ENCODE peak calls at places on chromosomes 3 and 15, in nine cellular contexts. Q, I, W, Y, D, O, S, Z and B are unnamed samples.

GRCh38 chr15:89299896-89300295 is 34.7 kb downstream of the POLG start:
- DNase-seq in Q (no peak), I (no peak), W (peak; percentile 23), Y (no peak), D (peak; percentile 67), O (no peak), S (peak; percentile 18), Z (peak; percentile 8), B (no peak)

GRCh38 chr3:151301787-151302186 is 14.8 kb downstream of the GPR87 start:
- DNase-seq in Q (no peak), I (no peak), W (peak; percentile 89), Y (no peak), D (peak; percentile 69), O (no peak), S (no peak), Z (no peak), B (no peak)

GRCh38 chr15:83783227-83783626 is 129.3 kb downstream of the ADAMTSL3 start:
- DNase-seq in Q (no peak), I (no peak), W (no peak), Y (no peak), D (no peak), O (no peak), S (no peak), Z (no peak), B (no peak)

GRCh38 chr3:186669378-186670084 is 3.7 kb downstream of the HRG start:
- DNase-seq in Q (no peak), I (no peak), W (peak; percentile 57), Y (no peak), D (no peak), O (no peak), S (peak; percentile 65), Z (no peak), B (peak; percentile 65)

GRCh38 chr15:95162967-95163531 is 931.7 kb downstream of the MCTP2 start:
- DNase-seq in Q (no peak), I (peak; percentile 84), W (peak; percentile 74), Y (peak; percentile 87), D (peak; percentile 8), O (no peak), S (no peak), Z (no peak), B (no peak)

GRCh38 chr3:197490098-197490497 is 65.7 kb downstream of the BDH1 start:
- DNase-seq in Q (peak; percentile 57), I (no peak), W (peak; percentile 80), Y (peak; percentile 49), D (peak; percentile 62), O (no peak), S (no peak), Z (no peak), B (no peak)

GRCh38 chr3:54696313-54696712 is 231.5 kb downstream of the LRTM1 start:
- DNase-seq in Q (no peak), I (no peak), W (peak; percentile 55), Y (no peak), D (no peak), O (no peak), S (no peak), Z (no peak), B (no peak)

GRCh38 chr3:155640098-155640497 is 104.8 kb downstream of the PLCH1 start:
- DNase-seq in Q (no peak), I (no peak), W (no peak), Y (no peak), D (no peak), O (no peak), S (no peak), Z (no peak), B (no peak)

GRCh38 chr3:141262306-141262705 is 30.7 kb downstream of the PXYLP1 start:
- DNase-seq in Q (no peak), I (no peak), W (no peak), Y (peak; percentile 13), D (peak; percentile 77), O (no peak), S (no peak), Z (no peak), B (no peak)

GRCh38 chr15:60349589-60349988 is 48.2 kb downstream of the ANXA2 start:
- DNase-seq in Q (no peak), I (no peak), W (no peak), Y (no peak), D (no peak), O (no peak), S (no peak), Z (no peak), B (no peak)

GRCh38 chr15:30953731-30954378 is 37.6 kb downstream of the MTMR10 start:
- DNase-seq in Q (no peak), I (no peak), W (peak; percentile 91), Y (peak; percentile 73), D (peak; percentile 78), O (no peak), S (peak; percentile 27), Z (no peak), B (no peak)

GRCh38 chr3:43531835-43532234 is 90.0 kb downstream of the ANO10 start:
- DNase-seq in Q (no peak), I (no peak), W (peak; percentile 83), Y (peak; percentile 4), D (peak; percentile 59), O (no peak), S (no peak), Z (no peak), B (no peak)

GRCh38 chr15:69903476-69904295 is 194.0 kb downstream of the TLE3 start:
- DNase-seq in Q (no peak), I (no peak), W (no peak), Y (no peak), D (peak; percentile 31), O (no peak), S (no peak), Z (no peak), B (no peak)

GRCh38 chr3:95460274-95460673 is 1354.1 kb upstream of the EPHA6 start:
- DNase-seq in Q (no peak), I (no peak), W (no peak), Y (no peak), D (no peak), O (no peak), S (no peak), Z (no peak), B (no peak)

GRCh38 chr15:80403712-80404056 is 498 bp upstream of the ARNT2 start:
- DNase-seq in Q (peak; percentile 51), I (no peak), W (no peak), Y (no peak), D (no peak), O (no peak), S (no peak), Z (peak; percentile 64), B (no peak)

DNA sequence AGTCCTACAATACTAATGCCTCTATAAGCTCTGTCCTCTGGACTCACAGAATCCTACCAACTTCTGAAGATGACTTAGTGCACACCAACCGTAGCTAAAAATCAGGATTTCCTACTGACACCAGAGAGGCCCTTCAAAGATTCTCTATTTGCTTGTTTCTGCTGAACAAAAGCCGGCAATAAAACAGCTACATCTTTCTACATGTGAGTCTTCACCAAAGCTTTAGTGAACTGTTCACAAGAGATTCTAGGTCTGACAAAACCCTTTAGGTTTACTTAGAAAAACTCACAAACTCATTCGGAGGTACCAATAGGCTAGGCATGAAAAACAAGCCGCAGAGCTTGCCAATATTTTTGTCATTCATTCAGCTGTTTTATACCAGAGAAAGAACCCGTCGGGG is 7.0 kb downstream of the SATB1 start:
- DNase-seq in Q (no peak), I (no peak), W (no peak), Y (no peak), D (no peak), O (no peak), S (no peak), Z (no peak), B (no peak)
- H3K4me3 ChIP-seq in Q (no peak overlapping the region), I (no peak overlapping the region), W (no peak overlapping the region), Y (no peak overlapping the region), D (no peak overlapping the region), O (no peak overlapping the region), S (peak overlapping the region; percentile 32), Z (no peak overlapping the region), B (no peak overlapping the region)

DNA sequence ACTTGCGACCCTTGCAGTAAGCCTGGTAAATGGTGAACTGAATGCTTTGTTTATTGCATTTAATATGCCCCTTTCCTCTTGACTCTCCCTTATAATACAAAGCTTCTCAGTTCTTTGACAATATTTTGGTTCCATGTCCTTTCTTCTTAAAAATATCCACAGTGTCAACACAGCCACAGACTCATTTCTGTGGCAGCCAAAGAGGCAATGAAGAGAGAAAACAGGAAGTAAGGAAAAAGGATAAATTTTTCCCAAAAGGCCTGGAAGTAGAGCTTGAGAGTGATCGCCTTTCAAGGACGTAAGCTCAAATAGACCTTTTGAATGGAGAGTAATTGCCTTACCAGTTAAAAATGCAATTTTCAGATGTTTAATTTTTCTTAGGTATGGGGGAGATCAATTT is 59.4 kb downstream of the PEX5L start:
- DNase-seq in Q (no peak), I (no peak), W (no peak), Y (no peak), D (no peak), O (no peak), S (no peak), Z (no peak), B (no peak)
- H3K4me3 ChIP-seq in Q (no peak overlapping the region), I (no peak overlapping the region), W (no peak overlapping the region), Y (no peak overlapping the region), D (no peak overlapping the region), O (no peak overlapping the region), S (no peak overlapping the region), Z (no peak overlapping the region), B (no peak overlapping the region)

DNA sequence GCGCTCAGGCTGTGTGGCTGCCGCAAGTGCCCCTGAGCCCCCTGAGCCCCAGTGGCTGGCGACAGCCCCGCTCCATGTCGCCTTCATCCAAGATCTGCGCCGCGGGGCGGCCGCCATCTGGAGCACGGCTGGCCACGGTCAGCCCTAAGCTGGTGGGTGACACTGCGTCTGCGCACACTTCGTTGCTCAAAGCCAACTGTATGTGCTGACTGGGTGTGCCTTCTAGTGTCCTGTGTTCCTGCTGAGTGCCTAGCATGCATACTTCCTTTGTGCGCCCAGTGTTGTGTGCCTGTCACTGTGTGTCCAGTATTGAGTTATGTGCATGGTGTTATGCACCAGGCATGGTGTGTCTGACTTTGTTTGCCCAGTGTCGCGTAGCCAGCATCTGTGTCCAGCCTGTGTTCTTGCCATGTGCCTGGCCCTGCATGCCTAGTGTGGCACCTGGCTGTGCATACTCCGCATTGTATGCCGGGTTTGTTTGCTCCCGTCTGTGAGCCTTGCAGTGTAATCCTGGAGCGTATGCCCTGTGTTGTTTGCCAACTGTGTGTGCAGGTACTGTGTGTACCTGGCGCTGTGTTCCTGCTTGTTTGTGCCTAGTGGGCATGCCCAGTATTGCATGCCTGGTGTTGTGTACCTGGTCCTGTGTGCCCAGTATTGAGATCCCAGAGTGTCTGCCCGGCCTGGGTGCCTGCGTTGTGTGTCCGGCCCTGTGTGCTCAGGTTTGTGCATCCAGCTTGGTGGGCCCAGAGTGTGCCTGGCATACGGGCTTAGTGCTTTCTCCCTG is 54.7 kb upstream of the CHRNA7 start:
- DNase-seq in Q (no peak), I (no peak), W (peak; percentile 41), Y (no peak), D (no peak), O (no peak), S (peak; percentile 4), Z (peak; percentile 31), B (no peak)
- H3K4me3 ChIP-seq in Q (no peak overlapping the region), I (peak overlapping the region; percentile 36), W (peak overlapping the region; percentile 56), Y (no peak overlapping the region), D (no peak overlapping the region), O (no peak overlapping the region), S (no peak overlapping the region), Z (no peak overlapping the region), B (no peak overlapping the region)

DNA sequence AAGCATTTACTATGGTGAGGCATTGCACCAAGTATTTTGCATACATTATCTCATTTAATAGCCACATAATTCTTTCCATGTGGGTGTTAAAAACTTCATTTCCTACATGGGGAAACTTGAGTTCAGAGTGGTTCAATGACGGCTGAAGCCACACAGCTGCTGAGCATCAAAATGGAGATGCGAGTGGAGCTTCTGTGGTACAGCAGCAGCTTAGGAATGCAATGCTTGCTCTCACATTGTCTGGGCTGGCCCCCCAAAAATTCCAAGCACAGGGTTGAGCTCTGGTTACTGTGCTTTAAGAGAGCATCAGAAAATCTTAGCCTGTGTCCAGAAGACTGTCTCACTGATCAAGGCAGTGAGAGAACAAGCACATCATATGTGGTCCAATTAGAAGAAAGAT is 57.3 kb upstream of the GADL1 start:
- DNase-seq in Q (no peak), I (no peak), W (no peak), Y (no peak), D (peak; percentile 9), O (no peak), S (no peak), Z (no peak), B (no peak)
- H3K4me3 ChIP-seq in Q (no peak overlapping the region), I (no peak overlapping the region), W (no peak overlapping the region), Y (no peak overlapping the region), D (no peak overlapping the region), O (no peak overlapping the region), S (no peak overlapping the region), Z (no peak overlapping the region), B (no peak overlapping the region)